ENCODE peak calls at places on chromosomes 3 and 15, in four cellular contexts. C, R, D and S are unnamed samples. For H3K27me3 and H3K4me1, the result is how much of the 10 kb centered on the place peaks cover.

GRCh38 chr3:43212914-43213611 is 73.3 kb upstream of the SNRK start:
- DNase-seq in C (peak), R (no peak), D (no peak), S (no peak)

GRCh38 chr3:60202052-60202753 is 1049.0 kb downstream of the FHIT start:
- DNase-seq in C (no peak), D (no peak), R (no peak), S (no peak)

GRCh38 chr15:58980351-58980939 is 7.0 kb upstream of the RNF111 start:
- DNase-seq in C (no peak), D (peak), R (no peak), S (no peak)

GRCh38 chr3:184399410-184399809 is 19.6 kb downstream of the CHRD start:
- DNase-seq in D (peak), C (peak), R (peak), S (no peak)

GRCh38 chr3:13570391-13571194 is 21.7 kb downstream of the FBLN2 start:
- DNase-seq in D (no peak), R (no peak), C (no peak), S (no peak)

GRCh38 chr3:87229113-87229512 is 2.0 kb downstream of the CHMP2B start:
- DNase-seq in D (no peak), C (no peak), R (no peak), S (no peak)

GRCh38 chr3:192054881-192055280 is 593.9 kb downstream of the PYDC2 start:
- DNase-seq in R (no peak), D (no peak), C (no peak), S (no peak)

GRCh38 chr3:135103913-135104312 is 308.9 kb downstream of the EPHB1 start:
- DNase-seq in C (no peak), R (no peak), D (no peak), S (no peak)

GRCh38 chr15:79028411-79028964 is 62.1 kb downstream of the RASGRF1 start:
- DNase-seq in R (no peak), D (peak), C (no peak), S (peak)

GRCh38 chr3:82054849-82055248 is 293.4 kb upstream of the GBE1 start:
- DNase-seq in D (no peak), R (no peak), C (no peak), S (no peak)

GRCh38 chr3:102979682-102980378 is 545.0 kb downstream of the ZPLD1 start:
- DNase-seq in C (no peak), R (peak), D (peak), S (peak)

GRCh38 chr3:63582943-63583500 is 69.5 kb upstream of the SNTN start:
- DNase-seq in R (no peak), C (no peak), D (no peak), S (no peak)

GRCh38 chr15:78909791-78910228 is 35.0 kb downstream of the CTSH start:
- DNase-seq in D (peak), R (peak), C (no peak), S (no peak)

GRCh38 chr3:19947549-19948071 is 713 bp downstream of the RAB5A start:
- DNase-seq in R (peak), C (peak), D (peak), S (peak)

GRCh38 chr3:40524222-40524570 is 564 bp upstream of the ZNF621 start:
- DNase-seq in D (peak), R (no peak), C (no peak), S (no peak)

GRCh38 chr15:72358121-72358520 is 17.7 kb downstream of the HEXA start:
- DNase-seq in C (no peak), R (no peak), D (no peak), S (no peak)

GRCh38 chr3:46097691-46098241 is 70.5 kb upstream of the XCR1 start:
- DNase-seq in D (peak), R (peak), C (no peak), S (peak)

GRCh38 chr3:149813367-149814281 is 609 bp downstream of the RNF13 start:
- DNase-seq in R (peak), D (peak), C (peak), S (peak)

GRCh38 chr3:169666501-169667379 is 3.2 kb upstream of the MECOM start:
- DNase-seq in D (no peak), R (no peak), C (no peak), S (no peak)

GRCh38 chr3:133568294-133569014 is 5.0 kb upstream of the CDV3 start:
- DNase-seq in R (no peak), C (peak), D (peak), S (no peak)

GRCh38 chr15:78565951-78566774 is 843 bp downstream of the CHRNA5 start:
- DNase-seq in R (no peak), C (peak), D (peak), S (no peak)

GRCh38 chr15:53872410-53872809 is 105.8 kb upstream of the UNC13C start:
- DNase-seq in C (peak), D (no peak), R (no peak), S (no peak)

GRCh38 chr3:155753038-155753647 is 8.3 kb upstream of the PLCH1 start:
- DNase-seq in C (no peak), D (peak), R (no peak), S (no peak)

GRCh38 chr3:146823622-146824021 is 218.5 kb upstream of the PLSCR5 start:
- DNase-seq in C (no peak), R (no peak), D (no peak), S (no peak)

GRCh38 chr3:170532573-170532972 is 53.3 kb downstream of the SLC7A14 start:
- DNase-seq in R (no peak), C (no peak), D (no peak), S (no peak)

GRCh38 chr3:8658326-8659212 is 14.0 kb upstream of the SSUH2 start:
- DNase-seq in R (peak), C (peak), D (peak), S (peak)

GRCh38 chr3:158560979-158561378 is 10.0 kb upstream of the MLF1 start:
- DNase-seq in D (peak), R (no peak), C (no peak), S (no peak)

GRCh38 chr3:158565076-158565475 is 5.9 kb upstream of the MLF1 start:
- DNase-seq in D (no peak), C (no peak), R (no peak), S (no peak)

GRCh38 chr3:158563076-158563475 is 7.9 kb upstream of the MLF1 start:
- DNase-seq in R (no peak), D (no peak), C (no peak), S (no peak)

GRCh38 chr3:158562674-158563073 is 8.3 kb upstream of the MLF1 start:
- DNase-seq in D (no peak), R (no peak), C (no peak), S (no peak)

GRCh38 chr3:158559504-158559903 is 11.5 kb upstream of the MLF1 start:
- DNase-seq in R (no peak), C (no peak), D (no peak), S (no peak)
- H3K27ac ChIP-seq in R (no peak), C (no peak), D (no peak), S (no peak)

DNA sequence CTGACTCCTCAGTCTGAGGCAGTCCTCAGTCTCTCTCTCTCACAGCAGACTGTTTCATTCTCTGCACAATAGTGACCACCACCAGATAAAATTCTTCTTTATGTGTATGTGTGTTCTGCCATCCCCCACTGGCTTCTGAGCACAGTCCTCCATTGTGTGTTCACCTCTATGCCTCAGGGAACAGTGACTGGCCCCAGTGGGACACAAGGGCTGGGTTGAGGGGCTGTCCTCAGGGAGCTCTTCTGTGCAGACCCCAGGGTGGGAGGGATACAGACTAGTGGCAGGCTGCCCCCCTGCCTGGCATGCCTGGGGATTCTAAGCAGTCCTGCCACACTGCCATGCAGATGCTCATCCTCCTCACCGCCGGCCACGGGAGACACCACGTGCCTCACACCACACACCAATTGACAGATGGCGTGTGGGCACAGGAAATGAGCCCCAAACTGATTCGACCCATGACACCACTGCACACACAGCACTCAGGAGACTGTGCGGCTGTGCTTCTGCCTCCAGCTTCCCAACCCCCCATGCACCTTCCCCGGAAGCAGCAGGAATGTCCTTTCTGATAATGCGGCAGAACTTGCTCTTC is 237.6 kb upstream of the CHRNA7 start:
- DNase-seq in C (no peak), R (no peak), D (no peak), S (no peak)
- H3K27me3 ChIP-seq in C (under half), R (under half), D (under half), S (under half)

DNA sequence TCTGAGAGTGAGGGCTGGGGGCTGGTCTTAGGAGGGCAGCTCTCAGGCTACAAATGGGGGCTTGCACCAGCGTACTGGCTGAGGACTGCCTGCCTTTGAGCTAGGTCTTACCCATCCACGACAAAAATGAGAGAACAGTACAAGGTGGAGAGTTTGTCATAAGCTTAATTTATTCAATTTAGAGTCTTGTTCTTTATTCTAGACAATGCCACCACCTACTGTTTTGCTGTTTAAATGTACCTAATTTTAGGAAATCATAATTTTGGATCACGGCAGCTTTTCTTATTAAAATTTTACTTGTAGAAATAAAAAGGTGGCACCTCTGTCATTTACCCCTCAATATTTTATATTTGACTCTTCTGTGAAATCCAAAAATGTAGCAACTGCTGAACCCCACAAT is 88.4 kb downstream of the SLCO3A1 start:
- DNase-seq in D (no peak), C (no peak), R (no peak), S (no peak)
- H3K4me1 ChIP-seq in D (under half), C (under half), R (under half), S (under half)

GRCh38 chr15:86135030-86135429 is 55.4 kb downstream of the AGBL1 start:
- DNase-seq in C (no peak), R (no peak), D (no peak), S (peak)
- H3K27ac ChIP-seq in C (no peak), R (no peak), D (no peak), S (no peak)

GRCh38 chr3:194204036-194204792 is 68.3 kb downstream of the HES1 start:
- DNase-seq in D (no peak), R (no peak), C (no peak), S (peak)

GRCh38 chr3:194200422-194201060 is 64.6 kb downstream of the HES1 start:
- DNase-seq in C (no peak), R (no peak), D (no peak), S (no peak)

GRCh38 chr3:194203482-194204035 is 67.6 kb downstream of the HES1 start:
- DNase-seq in R (no peak), D (no peak), C (no peak), S (no peak)

GRCh38 chr3:194204793-194205065 is 68.8 kb downstream of the HES1 start:
- DNase-seq in C (peak), D (no peak), R (no peak), S (no peak)

GRCh38 chr3:194201953-194202666 is 66.2 kb downstream of the HES1 start:
- DNase-seq in C (no peak), R (no peak), D (no peak), S (no peak)
- H3K27me3 ChIP-seq in C (under half), R (under half), D (half or more), S (under half)

GRCh38 chr3:65729553-65729952 is 309.2 kb downstream of the MAGI1 start:
- DNase-seq in C (no peak), R (peak), D (peak), S (no peak)
- H3K4me1 ChIP-seq in C (under half), R (under half), D (under half), S (under half)

GRCh38 chr3:53803816-53804545 is 42.2 kb downstream of the CHDH start:
- DNase-seq in R (no peak), D (no peak), C (no peak), S (no peak)

GRCh38 chr3:53806182-53807116 is 39.8 kb downstream of the CHDH start:
- DNase-seq in R (no peak), C (no peak), D (peak), S (no peak)

GRCh38 chr3:53804697-53805462 is 41.3 kb downstream of the CHDH start:
- DNase-seq in C (peak), D (peak), R (no peak), S (no peak)

GRCh38 chr3:53807117-53807521 is 39.1 kb downstream of the CHDH start:
- DNase-seq in R (no peak), C (no peak), D (no peak), S (no peak)

DNA sequence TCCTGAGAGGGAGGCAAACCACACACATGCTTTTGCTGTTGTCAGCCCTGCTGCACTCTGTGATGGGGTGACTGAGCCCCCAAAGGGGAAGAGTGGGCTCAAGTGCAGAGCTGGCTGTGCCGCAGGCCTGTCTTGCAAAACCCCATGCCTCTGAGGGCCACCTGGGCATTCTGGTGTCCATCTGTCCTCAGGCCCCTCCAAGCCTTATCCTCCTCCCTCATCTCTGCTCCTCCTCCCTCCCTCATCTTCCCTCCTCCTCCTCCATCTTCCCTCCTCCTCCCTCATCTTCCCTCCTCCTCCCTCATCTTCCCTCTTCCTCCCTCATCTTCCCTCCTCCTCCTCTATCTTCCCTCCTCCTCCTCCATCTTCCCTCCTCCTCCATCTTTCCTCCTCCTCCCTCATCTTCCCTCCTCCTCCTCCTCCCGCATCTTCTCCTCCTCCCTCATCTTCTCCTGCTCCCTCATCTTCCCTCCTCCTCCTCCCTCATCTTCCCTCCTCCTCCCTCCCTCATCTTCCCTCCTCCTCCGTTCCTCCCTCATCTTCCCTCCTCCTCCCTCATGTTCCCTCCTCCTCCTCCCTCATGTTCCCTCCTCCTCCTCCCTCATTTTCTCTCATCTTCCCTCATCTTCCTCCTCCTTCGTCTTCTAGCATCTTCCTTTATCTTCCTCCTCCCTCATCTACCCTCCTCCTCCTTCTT is 40.6 kb downstream of the CHDH start:
- DNase-seq in R (no peak), C (no peak), D (no peak), S (no peak)
- H3K27ac ChIP-seq in R (no peak), C (no peak), D (peak), S (no peak)

GRCh38 chr15:75235051-75235673 is 23.0 kb upstream of the GOLGA6C start:
- DNase-seq in R (no peak), C (no peak), D (no peak), S (peak)
- H3K27me3 ChIP-seq in R (under half), C (under half), D (half or more), S (under half)

GRCh38 chr3:129560931-129561594 is 18.1 kb downstream of the H1-8 start:
- DNase-seq in D (peak), R (peak), C (no peak), S (peak)

GRCh38 chr3:129558772-129559564 is 16.0 kb downstream of the H1-8 start:
- DNase-seq in C (no peak), D (peak), R (no peak), S (peak)

GRCh38 chr3:129559565-129560079 is 16.6 kb downstream of the H1-8 start:
- DNase-seq in C (no peak), R (no peak), D (no peak), S (peak)

GRCh38 chr3:129561619-129562248 is 18.8 kb downstream of the H1-8 start:
- DNase-seq in D (no peak), C (no peak), R (no peak), S (no peak)

DNA sequence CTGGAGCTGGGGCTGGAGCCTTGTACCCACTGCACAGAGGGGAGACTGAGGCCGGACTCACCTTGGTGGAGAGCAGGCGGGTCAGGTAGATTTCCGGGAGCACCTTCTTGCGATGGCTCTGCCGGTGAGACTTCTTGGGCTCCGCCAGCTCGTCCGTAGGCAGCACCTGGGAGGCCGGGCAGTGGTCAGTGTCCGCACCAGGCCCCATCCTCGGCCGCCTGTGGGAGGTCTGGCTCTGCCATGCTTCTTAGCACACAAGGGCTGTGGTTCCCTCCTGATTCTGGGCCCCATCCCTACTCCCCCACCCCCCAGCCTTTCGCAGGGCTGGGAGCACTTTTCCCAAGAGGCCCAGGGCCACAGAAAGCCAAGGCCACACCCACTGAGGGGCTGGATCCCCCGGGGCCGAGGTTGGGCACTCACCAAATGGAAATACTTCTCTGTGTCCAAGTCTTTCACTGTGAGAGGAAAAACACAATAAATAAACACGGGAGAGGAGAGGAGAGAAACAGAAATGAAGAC is 17.4 kb downstream of the H1-8 start:
- DNase-seq in C (no peak), D (peak), R (peak), S (peak)
- H3K4me1 ChIP-seq in C (under half), D (under half), R (under half), S (under half)